ENCODE peak calls at places on chromosomes 11 and 22, in four cellular contexts. U is gastrocnemius medialis, T is body of pancreas, X is heart left ventricle. S is an unnamed sample.

GRCh38 chr11:114889464-114890065 is 211.2 kb downstream of the NXPE2 start:
- DNase-seq in U (no peak), T (no peak), X (no peak), S (no peak)

GRCh38 chr11:114239632-114240224 is 56.5 kb upstream of the NNMT start:
- DNase-seq in U (no peak), T (no peak), X (no peak), S (no peak)

GRCh38 chr22:37132773-37133172 is 16.9 kb downstream of the IL2RB start:
- DNase-seq in U (no peak), T (no peak), X (no peak), S (no peak)

GRCh38 chr22:23401111-23401909 is 178.8 kb downstream of the IGLL1 start:
- DNase-seq in U (no peak), T (no peak), X (no peak), S (no peak)

GRCh38 chr22:45248832-45249561 is 8.3 kb upstream of the KIAA0930 start:
- DNase-seq in U (no peak), T (no peak), X (no peak), S (no peak)

GRCh38 chr11:72720047-72720446 is 32.2 kb downstream of the ARAP1 start:
- DNase-seq in U (no peak), T (no peak), X (no peak), S (peak; percentile 34)

GRCh38 chr11:71153005-71153395 is 99.4 kb downstream of the SHANK2 start:
- DNase-seq in U (no peak), T (peak; percentile 60), X (no peak), S (peak; percentile 30)

GRCh38 chr11:88414981-88415391 is 77.5 kb upstream of the CTSC start:
- DNase-seq in U (no peak), T (no peak), X (no peak), S (no peak)

GRCh38 chr22:40325315-40325714 is 21.0 kb upstream of the ADSL start:
- DNase-seq in U (no peak), T (no peak), X (no peak), S (no peak)

GRCh38 chr11:34175284-34176019 is 70.0 kb downstream of the NAT10 start:
- DNase-seq in U (no peak), T (no peak), X (no peak), S (no peak)
- H3K4me1 ChIP-seq in U (peaks cover 5% of the 10 kb centered on the region), T (peaks cover 14% of the 10 kb centered on the region), X (peaks cover 13% of the 10 kb centered on the region), S (no peaks in the 10 kb centered on the region)

GRCh38 chr11:118763038-118763437 is 27.9 kb downstream of the DDX6 start:
- DNase-seq in U (no peak), T (no peak), X (no peak), S (no peak)
- TF ChIP-seq POLR2A in U (no peak), T (no peak), X (no peak), S (no peak)

DNA sequence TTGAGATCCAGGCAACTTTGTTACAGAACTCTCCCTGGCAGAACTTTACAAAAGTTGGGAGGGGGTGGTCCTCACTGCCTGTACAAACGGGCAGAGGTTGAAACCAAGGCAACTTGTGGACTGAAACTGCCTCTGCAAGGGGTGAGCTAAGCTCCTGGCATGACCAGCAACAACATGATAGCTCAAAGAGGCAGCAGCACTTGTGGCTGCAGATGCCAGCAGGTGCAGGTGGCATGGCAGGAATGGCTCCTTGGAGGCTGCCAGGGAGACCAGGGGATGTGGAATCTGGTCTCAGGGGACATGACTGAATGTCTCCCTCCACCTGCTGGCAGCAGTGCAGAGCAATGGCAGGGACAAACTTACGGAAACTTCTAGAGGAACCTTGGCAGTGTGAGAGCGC is 38.8 kb upstream of the PHF21A start:
- DNase-seq in U (no peak), T (peak; percentile 18), X (no peak), S (no peak)
- H3K4me1 ChIP-seq in U (no peaks in the 10 kb centered on the region), T (no peaks in the 10 kb centered on the region), X (no peaks in the 10 kb centered on the region), S (no peaks in the 10 kb centered on the region)

DNA sequence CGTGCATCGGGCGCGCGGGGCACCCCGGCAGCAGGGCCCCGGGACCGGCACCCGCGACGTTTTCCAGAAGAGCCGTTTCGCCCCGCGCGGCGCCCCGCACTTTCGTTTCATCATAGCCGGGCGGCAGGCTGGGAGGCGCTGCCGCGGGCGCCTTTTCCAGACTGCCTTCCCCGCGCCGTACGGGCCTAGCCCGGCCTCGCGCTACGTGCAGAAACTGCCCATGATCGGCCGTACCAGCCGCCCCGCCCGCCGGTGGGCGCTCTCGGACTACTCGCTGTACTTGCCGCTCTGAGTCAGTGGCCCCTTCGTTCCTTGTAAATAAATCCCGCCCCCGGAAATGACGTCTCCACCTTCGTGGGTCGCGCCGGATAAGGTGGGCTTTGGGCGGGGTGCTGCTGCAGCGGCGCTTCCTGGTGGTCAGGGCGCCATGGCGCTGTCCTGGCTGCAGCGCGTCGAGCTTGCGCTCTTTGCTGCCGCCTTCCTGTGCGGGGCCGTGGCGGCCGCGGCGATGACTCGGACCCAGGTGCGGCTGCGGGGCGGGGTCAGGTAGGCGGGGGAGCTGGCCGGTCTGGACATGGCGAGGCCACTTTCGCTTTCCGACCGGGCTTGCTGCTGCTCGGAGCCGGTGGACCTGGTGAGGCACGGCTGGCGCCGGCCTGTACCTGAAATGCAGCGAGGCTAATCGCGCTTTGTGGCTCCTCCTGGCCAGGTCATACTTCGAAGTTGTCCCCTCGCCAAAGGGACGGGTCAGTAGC is at the start of gene TMEM179B:
- DNase-seq in U (peak; percentile 98), T (peak; percentile 99), X (peak; percentile 96), S (peak; percentile 100)
- TF ChIP-seq POLR2A in U (peak; percentile 97), T (peak; percentile 93), X (peak; percentile 81), S (peak; percentile 94)

DNA sequence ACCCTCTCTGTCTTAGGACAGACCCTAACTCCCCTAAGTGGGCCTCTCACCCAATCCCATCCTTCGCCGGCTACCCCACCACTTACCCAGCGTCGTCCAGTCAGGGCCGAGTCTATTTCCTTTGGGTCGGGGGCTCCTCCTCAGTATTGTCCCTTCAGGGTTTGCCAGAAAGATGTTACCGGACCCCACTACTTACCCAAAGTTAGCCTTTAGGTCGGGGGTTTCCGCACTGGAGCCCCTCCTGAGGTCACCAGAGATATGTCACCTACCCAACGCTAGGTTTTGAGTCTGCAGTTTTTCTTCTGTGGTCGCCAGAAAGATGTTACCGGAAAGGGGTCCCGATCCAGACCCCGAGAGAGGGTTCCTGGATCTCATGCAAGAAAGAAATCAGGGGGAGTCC is 17.9 kb upstream of the B4GALNT4 start:
- DNase-seq in U (no peak), T (no peak), X (peak; percentile 33), S (no peak)
- H3K4me1 ChIP-seq in U (peaks cover 24% of the 10 kb centered on the region), T (peaks cover 31% of the 10 kb centered on the region), X (peaks cover 38% of the 10 kb centered on the region), S (peaks cover 28% of the 10 kb centered on the region)